ENCODE peak calls at places on chromosomes 13 and 19, in ten cellular contexts. V is NCI-H1417; G is D341Med; F is activated naive CD4-positive, alpha-beta T cell; Y is HepG2; T is NCI-H1105; X is colonic mucosa; R is ovary; Q is AG09309; K is fibroblast of the conjunctiva. L is an unnamed sample.

GRCh38 chr19:17121736-17122293 is 46.2 kb downstream of the MYO9B start:
- DNase-seq in V (no peak), G (no peak), F (no peak), Y (no peak), T (no peak), X (no peak), R (no peak), Q (peak; percentile 87), K (no peak), L (no peak)

GRCh38 chr13:92514420-92515125 is 712.0 kb upstream of the GPC6 start:
- DNase-seq in V (no peak), G (no peak), F (no peak), Y (no peak), T (no peak), X (no peak), R (no peak), Q (no peak), K (no peak), L (no peak)

GRCh38 chr13:100314132-100314910 is 225.4 kb downstream of the PCCA start:
- DNase-seq in V (peak; percentile 41), G (no peak), F (no peak), Y (peak; percentile 96), T (no peak), X (no peak), R (no peak), Q (no peak), K (no peak), L (no peak)

GRCh38 chr19:34184880-34185491 is 12.7 kb downstream of the LSM14A start:
- DNase-seq in V (no peak), G (no peak), F (no peak), Y (no peak), T (no peak), X (no peak), R (no peak), Q (no peak), K (peak; percentile 21), L (no peak)

GRCh38 chr19:45862271-45862563 is 730 bp downstream of the SYMPK start:
- DNase-seq in V (no peak), G (no peak), F (no peak), Y (no peak), T (no peak), X (no peak), R (no peak), Q (no peak), K (no peak), L (no peak)

GRCh38 chr13:100461309-100462035 is 127.1 kb downstream of the GGACT start:
- DNase-seq in V (peak; percentile 87), G (no peak), F (no peak), Y (no peak), T (no peak), X (no peak), R (no peak), Q (no peak), K (no peak), L (no peak)

GRCh38 chr19:41206926-41207750 is 11.9 kb upstream of the AXL start:
- DNase-seq in V (no peak), G (peak; percentile 18), F (no peak), Y (no peak), T (no peak), X (peak; percentile 43), R (no peak), Q (no peak), K (peak; percentile 34), L (peak; percentile 93)

GRCh38 chr19:48925240-48925843 is 8.2 kb upstream of the DHDH start:
- DNase-seq in V (no peak), G (no peak), F (no peak), Y (peak; percentile 28), T (no peak), X (no peak), R (no peak), Q (peak; percentile 69), K (peak; percentile 29), L (no peak)

GRCh38 chr19:48969276-48970138 is 4.4 kb downstream of the FTL start:
- DNase-seq in V (no peak), G (no peak), F (no peak), Y (no peak), T (no peak), X (no peak), R (no peak), Q (no peak), K (no peak), L (no peak)

GRCh38 chr19:4513248-4513647 is 5.0 kb downstream of the PLIN4 start:
- DNase-seq in V (no peak), G (no peak), F (no peak), Y (no peak), T (no peak), X (no peak), R (no peak), Q (no peak), K (no peak), L (no peak)

GRCh38 chr13:23740002-23740401 is 149.2 kb downstream of the MIPEP start:
- DNase-seq in V (peak; percentile 28), G (no peak), F (no peak), Y (no peak), T (no peak), X (no peak), R (no peak), Q (no peak), K (no peak), L (no peak)

GRCh38 chr13:25380082-25380481 is 8.3 kb downstream of the ATP8A2 start:
- DNase-seq in V (no peak), G (no peak), F (no peak), Y (no peak), T (no peak), X (no peak), R (no peak), Q (no peak), K (no peak), L (no peak)

GRCh38 chr19:16942583-16942982 is 53.8 kb downstream of the F2RL3 start:
- DNase-seq in V (no peak), G (peak; percentile 18), F (no peak), Y (no peak), T (no peak), X (no peak), R (no peak), Q (no peak), K (no peak), L (no peak)

GRCh38 chr19:33259532-33259931 is 33.9 kb upstream of the SLC7A10 start:
- DNase-seq in V (no peak), G (no peak), F (no peak), Y (no peak), T (no peak), X (no peak), R (no peak), Q (no peak), K (no peak), L (peak; percentile 45)

GRCh38 chr19:56273563-56274117 is 1.1 kb downstream of the EDDM13 start:
- DNase-seq in V (no peak), G (no peak), F (no peak), Y (no peak), T (no peak), X (no peak), R (no peak), Q (no peak), K (no peak), L (no peak)

GRCh38 chr19:39544201-39544903 is 4.4 kb upstream of the EID2 start:
- DNase-seq in V (no peak), G (no peak), F (no peak), Y (no peak), T (no peak), X (no peak), R (no peak), Q (no peak), K (no peak), L (no peak)

GRCh38 chr13:112483299-112483698 is 104.7 kb downstream of the TUBGCP3 start:
- DNase-seq in V (no peak), G (no peak), F (no peak), Y (no peak), T (no peak), X (no peak), R (no peak), Q (no peak), K (no peak), L (no peak)

GRCh38 chr13:70864731-70865130 is 756.5 kb upstream of the KLHL1 start:
- DNase-seq in V (no peak), G (no peak), F (no peak), Y (no peak), T (no peak), X (no peak), R (no peak), Q (no peak), K (no peak), L (no peak)

GRCh38 chr13:34967851-34968562 is 25.9 kb downstream of the NBEA start:
- DNase-seq in V (peak; percentile 94), G (no peak), F (no peak), Y (no peak), T (peak; percentile 37), X (no peak), R (no peak), Q (no peak), K (no peak), L (no peak)

GRCh38 chr19:45976180-45976579 is 2.5 kb upstream of the NOVA2 start:
- DNase-seq in V (peak; percentile 61), G (no peak), F (no peak), Y (no peak), T (no peak), X (no peak), R (no peak), Q (no peak), K (no peak), L (no peak)

GRCh38 chr19:1172353-1173159 is 1.5 kb downstream of the SBNO2 start:
- DNase-seq in V (no peak), G (peak; percentile 66), F (no peak), Y (no peak), T (no peak), X (peak; percentile 80), R (no peak), Q (no peak), K (no peak), L (peak; percentile 77)

GRCh38 chr13:42707003-42707402 is 74.4 kb upstream of the FAM216B start:
- DNase-seq in V (no peak), G (no peak), F (no peak), Y (no peak), T (no peak), X (no peak), R (no peak), Q (no peak), K (no peak), L (no peak)

GRCh38 chr19:33348301-33349010 is 25.1 kb upstream of the CEBPG start:
- DNase-seq in V (no peak), G (no peak), F (no peak), Y (peak; percentile 46), T (no peak), X (no peak), R (no peak), Q (peak; percentile 37), K (no peak), L (no peak)

GRCh38 chr13:23921451-23921888 is 24.2 kb upstream of the C1QTNF9B start:
- DNase-seq in V (peak; percentile 69), G (no peak), F (no peak), Y (peak; percentile 18), T (peak; percentile 12), X (peak; percentile 25), R (no peak), Q (peak; percentile 31), K (peak; percentile 26), L (no peak)

GRCh38 chr13:67383358-67383757 is 153.2 kb upstream of the PCDH9 start:
- DNase-seq in V (peak; percentile 16), G (no peak), F (no peak), Y (peak; percentile 1), T (no peak), X (no peak), R (no peak), Q (no peak), K (peak; percentile 42), L (no peak)

GRCh38 chr19:40610396-40611064 is 9.4 kb downstream of the LTBP4 start:
- DNase-seq in V (peak; percentile 75), G (no peak), F (no peak), Y (no peak), T (peak; percentile 33), X (peak; percentile 77), R (peak; percentile 37), Q (no peak), K (no peak), L (peak; percentile 82)

GRCh38 chr19:9793051-9793591 is 24.6 kb upstream of the ZNF846 start:
- DNase-seq in V (no peak), G (no peak), F (peak; percentile 46), Y (no peak), T (no peak), X (peak; percentile 70), R (no peak), Q (no peak), K (no peak), L (peak; percentile 74)

GRCh38 chr13:78595819-78596700 is 7.3 kb downstream of the POU4F1 start:
- DNase-seq in V (no peak), G (peak; percentile 67), F (no peak), Y (peak; percentile 12), T (no peak), X (no peak), R (no peak), Q (no peak), K (no peak), L (no peak)

L was measured in Right ventricle myocardium superior.